ENCODE peak calls at places on chromosomes 5 and 9, in five cellular contexts. U is IMR-90, F is uterus, C is gastrocnemius medialis, P is AG04450. G is an unnamed sample.

GRCh38 chr9:4700093-4700492 is 20.7 kb downstream of the CDC37L1 start:
- DNase-seq in U (peak), F (no peak), C (no peak), P (no peak), G (no peak)

GRCh38 chr5:150780180-150780692 is 1.7 kb downstream of the SMIM3 start:
- DNase-seq in U (peak), F (peak), C (no peak), P (no peak), G (no peak)

GRCh38 chr5:158910782-158911692 is 188.7 kb downstream of the EBF1 start:
- DNase-seq in U (peak), F (no peak), C (no peak), P (no peak), G (no peak)

GRCh38 chr9:14538529-14538928 is 154.7 kb downstream of the ZDHHC21 start:
- DNase-seq in U (no peak), F (no peak), C (no peak), P (no peak), G (no peak)

GRCh38 chr5:7541898-7542297 is 146.0 kb downstream of the ADCY2 start:
- DNase-seq in U (no peak), F (no peak), C (no peak), P (no peak), G (no peak)

GRCh38 chr5:157219491-157220271 is 39.0 kb downstream of the ITK start:
- DNase-seq in U (no peak), F (no peak), C (no peak), P (no peak), G (no peak)

GRCh38 chr5:81422671-81423070 is 28.7 kb upstream of the ACOT12 start:
- DNase-seq in U (peak), F (no peak), C (no peak), P (peak), G (no peak)

GRCh38 chr9:38309324-38310195 is 82.9 kb upstream of the ALDH1B1 start:
- DNase-seq in U (peak), F (no peak), C (no peak), P (no peak), G (no peak)

GRCh38 chr9:130763585-130764200 is 70.1 kb downstream of the EXOSC2 start:
- DNase-seq in U (no peak), F (no peak), C (no peak), P (no peak), G (no peak)

GRCh38 chr9:117555964-117556629 is 141.2 kb upstream of the ASTN2 start:
- DNase-seq in U (no peak), F (no peak), C (no peak), P (no peak), G (no peak)

DNA sequence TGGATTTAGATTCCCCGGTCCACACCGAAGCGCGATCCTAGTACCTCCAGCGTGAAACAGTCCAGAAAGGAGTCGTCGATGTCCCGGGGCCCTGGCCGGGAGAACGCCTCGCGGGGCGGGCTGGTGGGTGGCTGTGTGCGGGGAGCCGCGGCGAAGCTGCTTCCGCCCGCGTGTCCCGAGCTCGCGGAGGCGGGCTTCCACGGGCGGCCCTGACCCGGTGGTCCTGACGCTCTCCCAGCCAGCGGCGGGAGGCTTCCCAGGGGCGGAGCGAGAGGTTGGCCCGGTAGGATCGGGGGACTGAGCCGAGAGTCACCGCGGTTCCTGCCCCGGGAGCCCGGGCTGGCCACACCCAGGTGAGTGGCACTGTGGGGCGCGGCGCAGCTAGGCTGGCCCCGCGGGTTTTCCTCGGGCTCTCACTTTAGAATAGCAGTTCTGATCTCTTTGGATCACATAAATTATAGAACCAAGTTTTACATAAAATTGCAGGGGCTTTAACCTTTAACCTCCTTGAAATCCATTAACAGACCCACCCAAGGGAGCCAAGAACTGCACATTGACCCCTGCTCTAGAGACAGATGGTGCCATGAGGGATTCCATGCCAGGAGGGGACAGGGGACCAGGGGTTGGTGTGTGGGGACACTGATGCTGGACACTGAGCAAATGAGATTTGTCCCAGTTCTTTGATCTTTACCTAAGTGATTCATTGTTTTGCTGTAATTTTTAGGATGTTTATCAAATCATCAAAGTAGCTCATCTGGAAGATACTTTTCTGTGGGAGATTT is 29.2 kb upstream of the IL31RA start:
- DNase-seq in U (no peak), F (no peak), C (no peak), P (no peak), G (no peak)
- H3K4me3 ChIP-seq in U (no peak), F (no peak), C (peak), P (peak), G (peak)

DNA sequence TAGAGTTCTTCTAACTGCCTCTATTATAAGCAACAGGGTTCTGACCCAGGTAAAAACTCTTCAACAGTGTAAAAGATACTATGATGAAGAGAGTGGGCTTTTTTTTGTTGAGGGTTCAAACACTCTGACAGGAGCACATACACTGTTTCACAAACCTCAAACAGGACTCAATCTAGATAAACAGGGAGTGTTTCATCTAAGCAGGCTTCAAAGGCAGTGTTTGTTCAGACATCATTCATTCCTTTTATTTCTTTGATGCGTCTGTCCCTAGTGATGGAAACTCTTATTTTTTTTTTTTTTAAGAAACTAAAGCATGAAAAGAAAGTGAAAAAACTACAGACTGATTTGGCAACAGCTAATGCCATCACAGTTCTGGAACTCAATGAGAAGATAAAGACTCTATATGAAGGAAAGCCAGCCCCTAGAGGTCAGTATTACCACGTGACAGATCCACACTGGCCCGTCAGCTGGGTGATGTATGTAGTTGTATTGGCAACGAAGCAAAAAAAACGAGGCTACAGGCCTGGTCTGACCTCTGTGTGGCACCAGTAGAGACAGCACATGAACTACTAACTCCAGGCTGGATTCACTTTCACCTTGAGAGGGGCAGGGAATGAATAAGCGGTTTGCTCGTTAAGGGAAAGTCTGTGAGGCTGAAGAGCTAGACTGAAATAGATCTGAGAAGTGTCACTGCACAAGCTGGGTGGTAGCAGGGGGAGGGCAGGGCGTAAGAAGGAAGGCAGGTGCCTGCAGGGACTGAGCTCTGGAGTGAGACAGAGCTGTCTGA is 172.2 kb downstream of the CCDC192 start:
- DNase-seq in U (peak), F (no peak), C (peak), P (no peak), G (no peak)
- H3K27ac ChIP-seq in U (no peak), F (no peak), C (peak), P (peak), G (no peak)

DNA sequence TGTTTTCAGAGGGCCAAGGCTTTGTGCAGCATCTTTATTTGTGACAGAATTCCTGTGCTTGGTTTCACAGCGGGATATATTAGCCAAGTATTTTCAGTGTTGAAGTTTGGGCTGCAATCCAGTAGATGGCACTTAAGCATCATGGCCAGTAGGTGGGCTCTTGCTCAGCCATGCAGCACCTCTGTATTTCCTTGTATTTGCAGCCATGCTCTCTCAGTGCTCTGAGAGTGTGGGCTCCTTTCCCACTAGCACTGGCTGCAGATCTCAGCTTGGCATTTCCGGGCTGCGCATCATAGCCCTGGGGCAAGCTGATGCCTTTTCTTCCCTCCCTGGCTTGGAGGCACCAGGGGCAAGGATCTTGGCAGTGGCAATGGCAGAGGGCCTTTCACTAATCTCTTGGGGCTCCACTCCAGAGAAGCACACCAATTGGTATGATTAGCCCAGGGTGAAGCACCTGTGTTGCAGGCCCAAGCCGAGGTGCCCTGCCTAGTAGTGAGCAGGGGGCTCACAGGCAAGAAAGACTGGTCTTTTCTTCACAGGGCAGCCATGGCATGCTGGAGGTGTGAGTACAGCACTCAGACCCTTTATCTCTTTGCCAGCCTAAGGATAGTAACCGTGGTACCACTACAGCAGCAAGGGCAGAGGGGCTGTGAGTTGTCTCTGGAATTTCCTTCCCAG is 48.3 kb downstream of the SLCO6A1 start:
- DNase-seq in U (no peak), F (no peak), C (no peak), P (no peak), G (no peak)
- TF ChIP-seq CTCF in U (no peak), F (no peak), C (no peak), P (no peak), G (no peak)

GRCh38 chr5:169027456-169028118 is 273.4 kb downstream of the SLIT3 start:
- DNase-seq in U (no peak), F (no peak), C (no peak), P (no peak), G (no peak)
- H3K4me3 ChIP-seq in U (no peak), F (no peak), C (no peak), P (no peak), G (no peak)

DNA sequence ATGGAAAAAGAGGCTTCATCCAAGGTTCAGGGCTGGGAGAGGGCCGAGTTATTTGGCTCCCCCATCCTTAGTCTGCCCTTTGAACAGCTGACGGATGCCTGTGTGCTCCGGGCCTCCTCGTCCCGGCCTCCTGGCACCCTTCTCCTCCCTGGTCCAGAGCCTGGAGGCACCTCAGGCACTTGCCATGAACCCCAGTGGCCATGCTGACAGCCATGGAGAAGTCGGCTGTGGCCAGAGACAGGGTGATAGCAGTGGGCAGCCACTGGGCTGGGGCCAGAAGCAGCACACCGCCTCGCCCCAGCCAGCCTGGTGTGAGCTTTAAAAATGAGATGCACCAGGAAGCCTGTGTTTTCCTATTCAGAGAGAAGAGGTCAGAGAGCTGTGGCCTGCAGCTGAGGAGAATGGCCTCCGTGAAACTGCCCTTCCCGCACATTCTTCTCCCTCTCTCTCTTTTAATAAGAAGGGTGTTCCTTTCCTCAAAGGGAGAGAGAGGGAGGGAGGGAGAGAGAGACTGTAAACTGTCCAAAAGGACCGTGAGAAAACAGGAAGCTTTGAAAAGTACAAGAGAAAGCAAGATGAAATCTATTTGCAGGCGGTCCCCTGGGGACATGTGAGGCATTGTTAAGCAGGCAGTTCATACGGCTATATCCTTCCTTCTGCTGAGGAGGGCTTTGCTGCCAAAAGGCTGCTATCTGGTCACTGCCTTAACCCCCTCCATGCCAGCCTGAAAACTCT is 55.3 kb downstream of the ZNF366 start:
- DNase-seq in U (peak), F (peak), C (peak), P (no peak), G (peak)
- H3K27ac ChIP-seq in U (peak), F (peak), C (peak), P (peak), G (peak)

GRCh38 chr9:88488166-88488565 is 46.8 kb upstream of the NXNL2 start:
- DNase-seq in U (no peak), F (no peak), C (no peak), P (no peak), G (no peak)
- TF ChIP-seq CTCF in U (no peak), F (no peak), C (no peak), P (no peak), G (no peak)

GRCh38 chr5:104611419-104611818 is 1048.8 kb upstream of the NUDT12 start:
- DNase-seq in U (no peak), F (no peak), C (no peak), P (no peak), G (no peak)

DNA sequence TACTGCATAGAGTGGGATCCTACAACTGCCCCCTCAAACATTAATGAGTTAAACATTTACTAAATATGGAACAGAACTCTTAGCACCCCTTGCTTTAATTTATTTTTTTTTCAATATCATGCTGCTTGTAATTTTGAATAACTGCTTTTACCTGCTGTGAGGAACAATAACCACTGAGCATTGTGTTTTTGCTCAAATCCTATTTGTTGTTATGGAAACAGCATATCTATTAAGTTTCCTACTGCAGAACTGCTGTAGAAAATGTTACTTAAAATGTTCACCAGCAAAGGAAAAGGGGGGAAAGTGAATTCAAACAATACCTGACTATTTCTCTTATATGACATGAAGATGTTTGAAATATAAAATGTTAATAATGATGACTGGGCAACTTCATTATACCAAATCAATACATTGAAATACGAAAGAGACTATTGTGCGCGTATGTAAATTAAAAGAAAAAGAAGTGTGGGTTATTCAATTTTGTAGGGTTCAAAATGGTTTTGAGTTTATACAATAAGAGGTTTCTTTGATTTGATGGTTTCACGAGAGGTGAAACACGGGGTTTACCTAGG is 1043.8 kb upstream of the NUDT12 start:
- DNase-seq in U (no peak), F (no peak), C (no peak), P (no peak), G (no peak)
- H3K4me3 ChIP-seq in U (no peak), F (no peak), C (no peak), P (no peak), G (no peak)

DNA sequence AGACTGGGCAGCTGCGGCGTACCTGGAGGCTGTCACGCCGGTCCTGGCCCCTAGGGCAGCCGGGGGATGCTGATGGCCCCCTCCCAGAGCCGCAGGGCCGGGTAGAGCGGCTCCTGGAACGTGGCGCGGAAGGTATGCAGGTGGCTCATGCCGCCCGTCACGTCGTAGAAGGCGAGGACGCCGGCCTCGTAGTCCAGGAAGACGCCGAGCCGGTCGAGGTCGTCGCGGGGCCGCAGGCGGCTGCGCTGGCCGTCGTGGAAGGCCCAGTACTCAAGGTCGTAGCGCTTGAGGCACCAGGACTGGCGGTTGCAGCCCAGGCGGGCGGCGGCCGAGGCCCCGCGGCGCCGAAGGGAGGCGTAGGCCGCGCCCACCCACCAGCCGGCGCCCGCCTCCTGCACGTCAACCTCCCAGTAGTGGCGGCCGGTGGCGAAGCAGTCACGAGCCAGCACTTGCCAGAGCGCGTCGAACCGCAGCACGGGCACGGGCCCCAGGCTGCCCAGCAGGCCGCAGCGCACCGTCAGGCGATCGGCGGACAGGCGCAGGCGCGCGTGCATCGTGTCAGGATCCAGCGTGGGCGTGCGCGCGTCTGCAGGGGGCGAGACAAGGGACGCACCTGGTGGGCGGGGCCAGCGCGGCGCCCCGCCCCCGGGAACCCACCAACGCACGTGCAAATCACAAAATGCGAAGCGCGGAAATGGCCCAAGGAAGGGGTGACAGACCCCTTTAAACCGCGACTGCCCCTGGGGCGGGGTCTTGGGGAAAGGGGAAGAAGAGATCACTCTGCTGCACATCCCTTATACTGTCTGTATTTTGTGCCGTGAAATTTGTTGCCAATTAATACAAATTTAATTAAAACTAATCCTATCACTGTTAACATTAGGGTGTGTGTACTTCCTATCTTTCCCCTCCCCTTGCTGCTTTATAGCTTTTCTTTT is 31.2 kb downstream of the NANS start:
- DNase-seq in U (peak), F (peak), C (no peak), P (no peak), G (no peak)
- H3K27ac ChIP-seq in U (no peak), F (no peak), C (no peak), P (no peak), G (no peak)

DNA sequence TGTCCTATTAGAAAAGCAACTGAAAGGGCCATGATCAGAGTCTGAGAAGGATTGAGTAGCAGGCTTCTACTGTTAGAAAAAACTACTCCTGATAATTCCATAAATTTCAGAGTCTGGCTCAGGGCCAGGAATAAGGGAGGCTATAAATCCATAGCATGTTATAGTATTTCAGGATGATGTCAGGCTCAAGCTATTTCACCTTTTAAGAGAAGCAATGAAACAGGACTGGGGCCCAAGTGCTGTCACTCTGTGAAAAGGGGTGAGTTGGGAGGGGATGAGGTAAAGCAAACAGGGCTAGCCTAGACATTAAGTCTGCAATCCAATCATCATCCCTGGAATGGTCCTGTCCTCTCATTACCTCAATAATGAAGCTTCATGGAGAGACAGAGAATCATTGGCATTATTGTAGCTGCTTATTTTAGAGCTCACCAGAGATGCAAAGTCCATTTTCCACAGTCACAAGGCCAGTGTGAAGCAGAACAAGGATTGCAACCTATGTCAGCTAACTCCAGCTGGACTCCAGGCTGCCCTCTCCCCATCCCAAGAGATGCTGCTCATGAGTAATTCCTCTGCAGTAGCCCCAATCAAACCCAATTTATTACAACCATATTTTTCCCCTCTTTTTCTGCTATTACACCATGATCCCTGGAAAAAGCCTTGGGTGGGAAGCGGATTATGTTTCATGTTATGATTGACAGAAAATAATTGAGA is 56.0 kb downstream of the PAPPA start:
- DNase-seq in U (no peak), F (no peak), C (no peak), P (no peak), G (no peak)
- TF ChIP-seq CTCF in U (no peak), F (no peak), C (no peak), P (no peak), G (no peak)